ENCODE peak calls at places on chromosomes 4 and X, in five cellular contexts. U, Z, N, K and T are unnamed samples.

GRCh38 chr4:14906805-14907204 is 95.5 kb upstream of the CPEB2 start:
- DNase-seq in U (no peak), N (no peak), K (no peak), Z (no peak), T (peak)

GRCh38 chr4:103008875-103009729 is 10.4 kb downstream of the SLC9B1 start:
- DNase-seq in N (no peak), K (no peak), Z (peak), U (no peak), T (peak)

GRCh38 chr4:18020145-18020670 is 1.3 kb downstream of the LCORL start:
- DNase-seq in K (no peak), Z (peak), U (no peak), N (no peak), T (peak)

GRCh38 chr4:150078996-150079581 is 844 bp downstream of the DCLK2 start:
- DNase-seq in U (no peak), Z (peak), N (no peak), K (no peak), T (peak)

GRCh38 chr4:127521463-127521862 is 111.3 kb upstream of the INTU start:
- DNase-seq in U (no peak), Z (no peak), K (no peak), N (no peak), T (no peak)

GRCh38 chr4:89922881-89923280 is 28.2 kb downstream of the MMRN1 start:
- DNase-seq in Z (no peak), N (no peak), U (no peak), K (no peak), T (no peak)

GRCh38 chrX:132037479-132037993 is 14.4 kb downstream of the STK26 start:
- DNase-seq in U (no peak), Z (peak), N (no peak), K (no peak), T (no peak)

GRCh38 chr4:183377491-183377890 is 55.3 kb upstream of the CLDN24 start:
- DNase-seq in K (no peak), Z (no peak), U (no peak), N (no peak), T (no peak)

GRCh38 chr4:8694651-8695151 is 102.1 kb downstream of the CPZ start:
- DNase-seq in U (peak), N (no peak), Z (no peak), K (no peak), T (no peak)

GRCh38 chr4:185728886-185729285 is 83.1 kb downstream of the SORBS2 start:
- DNase-seq in K (no peak), Z (no peak), N (no peak), U (no peak), T (no peak)

GRCh38 chr4:156775803-156776202 is 195.8 kb downstream of the PDGFC start:
- DNase-seq in N (no peak), Z (no peak), K (no peak), U (no peak), T (no peak)

GRCh38 chr4:176380352-176381157 is 60.8 kb downstream of the SPCS3 start:
- DNase-seq in K (no peak), U (no peak), Z (no peak), N (no peak), T (peak)

GRCh38 chr4:1232661-1233621 is 16.0 kb downstream of the CTBP1 start:
- DNase-seq in U (no peak), Z (peak), K (no peak), N (no peak), T (no peak)